ENCODE peak calls at places on chromosomes 12 and 14, in eight cellular contexts. C is foreskin fibroblast, S is progenitor cell of endocrine pancreas, R is tibial artery, N is WTC11, F is heart left ventricle, B is cardiac muscle cell, A is BE2C. G is an unnamed sample.

GRCh38 chr12:77124767-77125166 is 59.4 kb upstream of the E2F7 start:
- DNase-seq in C (peak; percentile 69), S (no peak), R (no peak), N (no peak), F (no peak), B (peak; percentile 42), A (no peak), G (no peak)

GRCh38 chr12:21111733-21112132 is 19.3 kb upstream of the SLCO1B1 start:
- DNase-seq in C (no peak), S (no peak), R (no peak), N (no peak), F (no peak), B (no peak), A (no peak), G (no peak)

GRCh38 chr14:68841030-68841809 is 48.4 kb upstream of the ZFP36L1 start:
- DNase-seq in C (peak; percentile 21), S (no peak), R (no peak), N (no peak), F (no peak), B (peak; percentile 39), A (no peak), G (no peak)

GRCh38 chr14:29857545-29857944 is 70.1 kb downstream of the PRKD1 start:
- DNase-seq in C (no peak), S (no peak), R (no peak), N (no peak), F (no peak), B (no peak), A (no peak), G (no peak)

GRCh38 chr12:105100998-105101397 is 6.5 kb upstream of the WASHC4 start:
- DNase-seq in C (no peak), S (no peak), R (no peak), N (no peak), F (no peak), B (peak; percentile 52), A (no peak), G (no peak)

GRCh38 chr14:64701660-64702059 is 2.6 kb upstream of the PLEKHG3 start:
- DNase-seq in C (no peak), S (no peak), R (peak; percentile 7), N (no peak), F (no peak), B (no peak), A (no peak), G (no peak)

GRCh38 chr12:48000878-48001321 is 3.4 kb downstream of the COL2A1 start:
- DNase-seq in C (peak; percentile 34), S (no peak), R (peak; percentile 64), N (peak; percentile 63), F (peak; percentile 48), B (peak; percentile 74), A (peak; percentile 52), G (no peak)

GRCh38 chr12:68636268-68636667 is 25.6 kb downstream of the RAP1B start:
- DNase-seq in C (peak; percentile 46), S (no peak), R (no peak), N (no peak), F (no peak), B (peak; percentile 68), A (no peak), G (peak; percentile 57)

GRCh38 chr12:28351414-28351813 is 161.2 kb downstream of the CCDC91 start:
- DNase-seq in C (no peak), S (no peak), R (no peak), N (no peak), F (no peak), B (no peak), A (no peak), G (no peak)

GRCh38 chr14:93114713-93115068 is 1.0 kb downstream of the ITPK1 start:
- DNase-seq in C (no peak), S (peak; percentile 22), R (peak; percentile 77), N (peak; percentile 31), F (no peak), B (no peak), A (no peak), G (no peak)

GRCh38 chr14:93114068-93114710 is 1.5 kb downstream of the ITPK1 start:
- DNase-seq in C (no peak), S (no peak), R (no peak), N (no peak), F (no peak), B (no peak), A (no peak), G (no peak)

GRCh38 chr14:93115069-93115919 is 431 bp downstream of the ITPK1 start:
- DNase-seq in C (peak; percentile 89), S (peak; percentile 69), R (peak; percentile 94), N (peak; percentile 75), F (peak; percentile 92), B (peak; percentile 92), A (peak; percentile 94), G (peak; percentile 61)

GRCh38 chr14:93116676-93117200 is 1.0 kb upstream of the ITPK1 start:
- DNase-seq in C (no peak), S (no peak), R (no peak), N (no peak), F (no peak), B (no peak), A (no peak), G (no peak)

DNA sequence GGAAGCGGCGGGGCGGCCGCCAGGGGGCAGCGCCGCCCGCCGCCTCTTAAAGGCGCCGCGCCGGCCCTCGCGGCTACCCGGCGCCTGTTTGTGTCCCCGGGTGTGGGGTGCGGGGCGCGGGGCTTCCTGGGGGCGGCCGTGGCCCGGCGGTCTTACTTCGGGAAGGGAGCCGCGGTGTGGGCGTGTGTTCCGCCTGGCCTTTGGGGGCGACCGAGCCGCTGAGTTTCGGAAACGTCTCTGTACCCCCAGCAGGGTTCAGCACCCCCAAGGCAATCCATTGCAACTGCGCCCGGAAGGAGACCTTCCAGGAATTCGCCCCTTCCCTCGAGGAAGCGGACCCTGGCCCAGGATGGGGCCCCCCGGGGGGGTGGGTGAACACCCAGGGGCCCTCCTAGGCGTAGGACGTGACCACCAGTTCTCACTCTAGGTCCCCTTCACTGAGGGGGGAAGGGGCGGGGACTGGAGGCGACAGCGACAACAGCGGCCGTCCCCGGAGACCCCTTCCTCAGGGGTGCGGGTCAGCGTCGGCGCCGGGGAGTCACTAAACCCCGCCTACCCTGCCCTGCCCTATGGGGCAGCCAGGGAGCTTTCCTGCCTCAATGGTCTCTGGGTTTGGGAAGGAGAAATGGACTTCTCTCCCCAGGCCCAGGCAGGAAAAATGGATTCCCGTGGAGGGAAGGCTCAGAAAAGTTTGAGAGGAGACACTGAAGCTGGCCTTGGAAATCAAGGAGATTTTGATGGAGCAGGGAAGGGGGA is at the start of gene ITPK1:
- DNase-seq in C (peak; percentile 48), S (peak; percentile 51), R (peak; percentile 78), N (peak; percentile 52), F (peak; percentile 68), B (peak; percentile 74), A (peak; percentile 72), G (no peak)
- TF ChIP-seq CTCF in C (no peak), S (peak; percentile 55), R (no peak), N (peak; percentile 63), F (peak; percentile 43), B (peak; percentile 14), A (peak; percentile 9), G (no peak)

GRCh38 chr14:22872833-22873520 is 1.4 kb downstream of the LRP10 start:
- DNase-seq in C (no peak), S (no peak), R (no peak), N (no peak), F (no peak), B (no peak), A (no peak), G (no peak)
- TF ChIP-seq CTCF in C (no peak), S (no peak), R (no peak), N (no peak), F (no peak), B (no peak), A (no peak), G (no peak)

GRCh38 chr12:121238604-121239334 is 28.8 kb downstream of the P2RX4 start:
- DNase-seq in C (no peak), S (no peak), R (no peak), N (peak; percentile 53), F (no peak), B (no peak), A (no peak), G (no peak)
- TF ChIP-seq CTCF in C (no peak), S (no peak), R (no peak), N (no peak), F (no peak), B (no peak), A (no peak), G (no peak)

DNA sequence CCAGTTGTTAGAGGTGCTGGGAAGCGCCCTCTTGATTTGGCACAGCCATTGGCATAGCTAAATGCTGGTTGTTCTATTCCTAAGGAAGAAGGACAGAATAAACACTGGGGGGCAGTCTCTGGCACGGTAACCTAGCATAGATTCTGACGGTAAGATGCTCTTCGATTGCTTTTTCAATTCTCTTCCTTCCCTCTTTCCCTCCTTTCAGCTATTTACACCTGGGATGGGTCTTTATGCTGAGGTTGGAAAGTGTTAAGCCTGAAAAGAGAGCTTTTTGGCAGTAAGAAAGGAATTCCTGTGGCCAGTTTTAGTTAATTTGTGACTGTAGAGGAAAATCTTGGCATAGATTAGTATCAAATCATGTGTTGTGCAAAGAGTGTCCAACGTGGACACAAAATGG is 162.8 kb downstream of the SNAPC1 start:
- DNase-seq in C (no peak), S (no peak), R (no peak), N (no peak), F (no peak), B (peak; percentile 7), A (no peak), G (no peak)
- TF ChIP-seq CTCF in C (peak; percentile 34), S (peak; percentile 12), R (no peak), N (no peak), F (no peak), B (no peak), A (peak; percentile 35), G (no peak)

GRCh38 chr12:121501946-121502345 is 78.9 kb downstream of the KDM2B start:
- DNase-seq in C (no peak), S (no peak), R (no peak), N (no peak), F (no peak), B (no peak), A (no peak), G (no peak)
- TF ChIP-seq CTCF in C (no peak), S (no peak), R (no peak), N (no peak), F (no peak), B (no peak), A (no peak), G (no peak)

DNA sequence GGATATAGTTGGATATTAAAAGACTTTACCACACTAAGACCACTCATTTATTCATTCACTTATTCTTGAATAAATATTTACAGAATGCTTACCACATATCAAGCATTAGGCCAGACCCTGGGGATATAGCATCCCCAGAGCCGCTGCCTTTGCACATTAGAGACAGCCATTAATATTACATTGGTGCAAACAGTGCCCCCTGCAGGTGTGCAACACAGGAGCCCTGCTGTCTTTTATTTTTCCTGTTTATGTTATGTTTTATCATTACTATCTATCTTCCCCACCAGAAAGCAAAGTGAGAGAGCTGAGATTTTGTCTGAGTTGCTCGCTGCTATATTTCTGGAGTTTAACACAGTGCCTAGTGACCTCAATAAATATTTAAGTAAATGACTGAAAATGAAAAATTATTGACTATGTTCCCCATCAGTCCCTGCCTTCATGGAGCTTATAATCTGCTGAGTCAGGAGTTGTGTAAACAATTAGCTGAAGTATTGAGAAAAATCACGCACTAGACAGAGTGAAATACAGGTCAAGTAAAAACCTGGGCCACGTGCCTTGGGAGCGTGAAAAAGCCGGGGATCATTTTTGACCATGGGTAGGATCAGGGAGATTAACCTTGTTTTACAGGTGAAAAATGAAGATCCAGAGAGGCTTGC is 301.6 kb downstream of the PCNX1 start:
- DNase-seq in C (no peak), S (no peak), R (no peak), N (no peak), F (no peak), B (no peak), A (no peak), G (no peak)
- TF ChIP-seq CTCF in C (no peak), S (no peak), R (no peak), N (no peak), F (no peak), B (no peak), A (peak; percentile 30), G (no peak)